ENCODE peak calls at places on chromosomes 5 and 9, in seven cellular contexts. P, E, T, J, N, X and H are unnamed samples.

GRCh38 chr5:137192293-137192743 is 306.8 kb downstream of the SPOCK1 start:
- DNase-seq in P (peak), E (no peak), T (no peak), J (no peak), N (no peak), X (no peak), H (no peak)

GRCh38 chr9:105426657-105427056 is 21.2 kb upstream of the FSD1L start:
- DNase-seq in P (no peak), E (no peak), T (no peak), J (no peak), N (no peak), X (no peak), H (no peak)

GRCh38 chr9:19614294-19614693 is 174.5 kb downstream of the SLC24A2 start:
- DNase-seq in P (no peak), E (no peak), T (no peak), J (no peak), N (no peak), X (no peak), H (no peak)

GRCh38 chr5:178548751-178549150 is 41.4 kb downstream of the COL23A1 start:
- DNase-seq in P (no peak), E (no peak), T (no peak), J (no peak), N (no peak), X (peak), H (no peak)

GRCh38 chr9:127763918-127764384 is 14.5 kb downstream of the SH2D3C start:
- DNase-seq in P (no peak), E (peak), T (peak), J (peak), N (no peak), X (peak), H (peak)

GRCh38 chr5:150345716-150346115 is 11.8 kb upstream of the TCOF1 start:
- DNase-seq in P (no peak), E (no peak), T (no peak), J (no peak), N (no peak), X (no peak), H (no peak)

GRCh38 chr9:68931821-68932220 is 82.1 kb downstream of the PRKACG start:
- DNase-seq in P (no peak), E (no peak), T (no peak), J (no peak), N (no peak), X (no peak), H (peak)

GRCh38 chr5:147234825-147235635 is at the start of gene STK32A:
- DNase-seq in P (no peak), E (peak), T (peak), J (peak), N (peak), X (no peak), H (peak)

GRCh38 chr5:26700759-26701384 is 337.5 kb downstream of the CDH9 start:
- DNase-seq in P (no peak), E (peak), T (peak), J (peak), N (peak), X (peak), H (peak)

GRCh38 chr9:122991370-122991830 is 42.1 kb upstream of the GPR21 start:
- DNase-seq in P (peak), E (no peak), T (no peak), J (no peak), N (peak), X (peak), H (peak)

GRCh38 chr5:10307206-10308148 is at the start of gene CMBL:
- DNase-seq in P (peak), E (peak), T (peak), J (no peak), N (peak), X (peak), H (peak)

GRCh38 chr9:78035369-78035993 is 3.9 kb upstream of the GNAQ start:
- DNase-seq in P (peak), E (no peak), T (peak), J (peak), N (peak), X (peak), H (peak)

GRCh38 chr5:56814361-56814962 is 887 bp upstream of the MAP3K1 start:
- DNase-seq in P (no peak), E (peak), T (peak), J (peak), N (peak), X (peak), H (peak)

GRCh38 chr5:133931546-133931945 is 36.9 kb downstream of the C5orf15 start:
- DNase-seq in P (no peak), E (no peak), T (no peak), J (no peak), N (no peak), X (peak), H (no peak)

GRCh38 chr5:102863764-102864560 is 108.9 kb downstream of the PAM start:
- DNase-seq in P (peak), E (no peak), T (no peak), J (no peak), N (peak), X (no peak), H (peak)

GRCh38 chr5:43996221-43996620 is 393.0 kb downstream of the FGF10 start:
- DNase-seq in P (no peak), E (no peak), T (no peak), J (no peak), N (no peak), X (no peak), H (no peak)

GRCh38 chr5:62791059-62791458 is 212.4 kb downstream of the LRRC70 start:
- DNase-seq in P (no peak), E (no peak), T (no peak), J (no peak), N (no peak), X (peak), H (peak)

GRCh38 chr9:68978501-68978900 is 35.4 kb downstream of the PRKACG start:
- DNase-seq in P (no peak), E (no peak), T (no peak), J (no peak), N (no peak), X (no peak), H (no peak)

GRCh38 chr5:76337949-76338589 is 65.0 kb upstream of the IQGAP2 start:
- DNase-seq in P (peak), E (peak), T (peak), J (peak), N (peak), X (peak), H (peak)

GRCh38 chr5:2204366-2205184 is 321.9 kb upstream of the IRX4 start:
- DNase-seq in P (no peak), E (no peak), T (no peak), J (no peak), N (no peak), X (no peak), H (no peak)

GRCh38 chr5:135209495-135209837 is 175.4 kb upstream of the PITX1 start:
- DNase-seq in P (no peak), E (peak), T (peak), J (no peak), N (no peak), X (no peak), H (no peak)

GRCh38 chr9:20353529-20353928 is 268.8 kb downstream of the MLLT3 start:
- DNase-seq in P (no peak), E (no peak), T (no peak), J (no peak), N (no peak), X (no peak), H (no peak)

GRCh38 chr5:159049844-159050318 is 49.8 kb downstream of the EBF1 start:
- DNase-seq in P (peak), E (no peak), T (no peak), J (no peak), N (peak), X (no peak), H (peak)

GRCh38 chr5:116402235-116402634 is 172.4 kb downstream of the SEMA6A start:
- DNase-seq in P (no peak), E (no peak), T (no peak), J (no peak), N (no peak), X (no peak), H (no peak)

GRCh38 chr9:129574911-129575574 is 45.9 kb downstream of the C9orf50 start:
- DNase-seq in P (peak), E (no peak), T (no peak), J (no peak), N (peak), X (peak), H (no peak)

DNA sequence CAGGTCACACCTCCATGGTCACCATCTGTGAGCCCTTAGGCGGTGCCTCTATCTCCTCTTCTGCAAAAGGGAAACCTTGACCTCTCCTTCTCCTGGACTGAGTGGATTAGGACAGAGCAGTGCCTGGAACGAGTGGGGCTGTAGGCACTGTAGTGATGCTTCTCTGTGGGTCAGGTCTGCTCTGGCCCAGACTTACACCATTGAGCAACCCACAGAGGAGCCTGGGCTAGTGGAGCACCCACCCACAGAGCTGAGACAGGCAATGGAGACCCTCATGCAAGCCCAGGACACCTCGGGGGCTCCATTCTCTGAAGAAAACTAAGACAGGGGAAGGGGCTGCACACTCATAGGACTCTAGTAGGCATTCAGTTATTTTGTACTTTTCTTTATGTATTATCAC is 400.6 kb downstream of the GADD45G start:
- DNase-seq in P (no peak), E (no peak), T (no peak), J (no peak), N (no peak), X (no peak), H (no peak)
- H3K23ac ChIP-seq in P (no peak), E (no peak), T (no peak), J (no peak), N (no peak), X (no peak), H (no peak)

DNA sequence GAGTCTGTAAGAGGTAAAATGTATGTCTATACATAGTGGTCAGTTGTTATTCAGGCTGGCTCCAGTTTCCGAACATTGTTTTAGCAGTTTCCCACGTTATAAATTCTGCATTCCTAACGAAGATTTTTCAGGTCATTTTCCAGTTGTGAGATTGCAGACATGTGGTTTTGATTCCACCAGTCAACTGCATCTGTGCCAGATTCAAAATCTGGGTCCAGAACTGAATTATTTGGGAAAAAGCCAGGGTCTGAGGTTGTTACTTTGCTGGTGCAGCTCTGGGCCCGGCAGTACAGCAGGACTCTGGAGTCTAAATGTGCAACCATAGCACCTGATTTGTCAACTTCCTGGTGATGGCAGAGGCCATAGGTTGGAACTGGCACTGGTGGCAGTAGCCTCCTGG is 105.8 kb upstream of the MEGF10 start:
- DNase-seq in P (no peak), E (no peak), T (no peak), J (no peak), N (no peak), X (no peak), H (no peak)
- H3K23ac ChIP-seq in P (no peak), E (no peak), T (no peak), J (no peak), N (no peak), X (no peak), H (no peak)

GRCh38 chr9:137147793-137148160 is 8.8 kb downstream of the GRIN1 start:
- DNase-seq in P (no peak), E (no peak), T (no peak), J (no peak), N (no peak), X (no peak), H (no peak)

GRCh38 chr9:137146527-137146918 is 7.6 kb downstream of the GRIN1 start:
- DNase-seq in P (no peak), E (no peak), T (no peak), J (no peak), N (no peak), X (no peak), H (no peak)

GRCh38 chr9:137145731-137146526 is 7.0 kb downstream of the GRIN1 start:
- DNase-seq in P (no peak), E (no peak), T (no peak), J (no peak), N (no peak), X (no peak), H (no peak)

GRCh38 chr9:137148242-137148641 is 9.3 kb downstream of the GRIN1 start:
- DNase-seq in P (no peak), E (no peak), T (no peak), J (no peak), N (no peak), X (no peak), H (no peak)

DNA sequence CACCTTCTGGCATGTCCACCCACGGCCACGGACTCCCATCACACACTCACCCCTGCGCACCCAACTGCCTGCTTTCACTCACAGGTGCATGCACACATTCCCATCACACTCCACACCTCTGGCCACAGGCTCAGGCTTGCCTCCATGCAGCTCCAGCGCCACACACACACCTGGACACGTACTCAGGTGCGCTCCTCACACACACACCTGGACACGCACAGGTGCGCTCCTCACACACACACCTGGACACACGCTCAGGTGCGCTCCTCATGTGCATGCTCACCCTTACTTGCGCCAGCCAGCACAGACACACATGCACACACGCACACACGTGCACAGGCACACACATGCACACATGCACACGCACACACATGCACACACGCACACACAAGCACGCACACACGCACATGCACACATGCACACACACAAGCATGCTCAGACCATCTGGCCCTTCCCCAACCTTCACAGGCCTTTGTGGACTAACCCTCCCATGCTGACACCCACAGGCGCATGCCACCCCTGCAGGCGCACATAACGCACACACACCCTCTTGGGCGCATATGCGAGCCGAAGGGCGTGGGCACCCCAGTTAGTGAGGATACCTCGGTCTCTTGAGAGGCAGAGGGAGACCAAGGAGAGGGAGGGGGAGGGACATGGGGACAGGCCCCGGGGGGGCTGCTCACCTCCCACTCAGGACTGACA is 8.3 kb downstream of the GRIN1 start:
- DNase-seq in P (no peak), E (no peak), T (no peak), J (no peak), N (no peak), X (no peak), H (no peak)
- H3K23ac ChIP-seq in P (no peak), E (no peak), T (no peak), J (peak), N (no peak), X (no peak), H (no peak)

GRCh38 chr5:112735702-112736101 is 2.0 kb upstream of the APC start:
- DNase-seq in P (peak), E (no peak), T (no peak), J (no peak), N (peak), X (peak), H (no peak)

GRCh38 chr5:112734597-112734996 is 3.1 kb upstream of the APC start:
- DNase-seq in P (no peak), E (no peak), T (no peak), J (no peak), N (no peak), X (no peak), H (no peak)

GRCh38 chr5:112738180-112738560 is 485 bp downstream of the APC start:
- DNase-seq in P (no peak), E (peak), T (no peak), J (peak), N (peak), X (no peak), H (peak)

GRCh38 chr5:112737472-112738179 is at the start of gene APC:
- DNase-seq in P (peak), E (peak), T (peak), J (peak), N (peak), X (peak), H (peak)

GRCh38 chr5:112737088-112737471 is 605 bp upstream of the APC start:
- DNase-seq in P (no peak), E (no peak), T (no peak), J (no peak), N (no peak), X (no peak), H (no peak)
- H3K23ac ChIP-seq in P (peak), E (no peak), T (no peak), J (no peak), N (no peak), X (no peak), H (no peak)

DNA sequence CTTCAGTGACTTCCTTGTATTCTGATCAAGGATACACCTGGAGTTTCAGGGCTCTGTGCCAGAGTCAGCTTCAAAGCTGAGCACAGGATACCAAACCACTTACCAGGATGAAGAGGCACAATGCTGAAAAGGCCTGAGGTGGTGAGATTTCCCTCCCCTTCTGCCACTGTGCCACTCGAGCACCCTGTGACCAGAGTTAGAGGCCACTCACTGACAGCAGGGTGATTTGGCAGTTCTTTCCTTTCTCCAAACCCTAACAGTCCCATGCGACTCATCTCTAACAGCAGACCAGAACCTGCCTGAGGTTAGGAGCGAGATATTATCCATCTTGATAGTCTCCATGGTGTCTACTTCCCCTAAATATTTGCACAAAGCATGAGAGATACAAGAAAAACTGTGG is 1.8 kb downstream of the PLGRKT start:
- DNase-seq in P (no peak), E (no peak), T (no peak), J (no peak), N (no peak), X (peak), H (no peak)
- H3K23ac ChIP-seq in P (peak), E (no peak), T (no peak), J (no peak), N (no peak), X (no peak), H (no peak)

GRCh38 chr5:73826761-73827450 is 200.9 kb downstream of the ARHGEF28 start:
- DNase-seq in P (peak), E (no peak), T (no peak), J (no peak), N (peak), X (no peak), H (peak)

GRCh38 chr5:73823508-73823925 is 197.5 kb downstream of the ARHGEF28 start:
- DNase-seq in P (peak), E (no peak), T (no peak), J (no peak), N (no peak), X (no peak), H (peak)

GRCh38 chr5:73825736-73826135 is 199.7 kb downstream of the ARHGEF28 start:
- DNase-seq in P (peak), E (no peak), T (no peak), J (no peak), N (no peak), X (no peak), H (no peak)

GRCh38 chr5:73826301-73826700 is 200.3 kb downstream of the ARHGEF28 start:
- DNase-seq in P (no peak), E (no peak), T (no peak), J (no peak), N (no peak), X (no peak), H (no peak)

DNA sequence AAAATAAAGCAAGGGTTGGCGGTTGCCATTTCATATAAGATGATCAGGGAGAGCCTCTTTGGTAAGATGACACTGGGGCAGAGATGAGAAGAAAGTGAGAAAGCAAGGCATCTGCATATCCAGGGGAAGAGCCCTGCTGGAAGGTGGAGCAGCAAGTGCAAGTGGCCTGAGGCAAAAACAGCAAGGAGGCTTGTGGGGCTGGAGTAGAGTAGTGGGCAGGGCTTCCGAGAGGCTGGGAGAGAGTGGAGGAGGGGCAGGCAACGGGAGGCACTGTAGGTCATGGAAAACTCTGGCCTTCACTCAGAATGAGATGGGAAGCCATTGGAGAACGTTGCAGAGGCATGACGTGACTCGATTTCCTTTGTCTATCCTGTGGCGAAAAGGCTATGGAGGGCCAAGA is 199.2 kb downstream of the ARHGEF28 start:
- DNase-seq in P (no peak), E (no peak), T (peak), J (no peak), N (no peak), X (no peak), H (peak)
- H3K23ac ChIP-seq in P (peak), E (no peak), T (no peak), J (no peak), N (no peak), X (no peak), H (no peak)